ENCODE peak calls at places on chromosome 1, in ten cellular contexts. H is fibroblast of pulmonary artery, E is HFFc6, I is OCI-LY7, P is spleen, J is dorsolateral prefrontal cortex, R is H9, T is omental fat pad, B is IMR-90, M is GM10248. N is an unnamed sample.

GRCh38 chr1:19373206-19374126 is 61.3 kb downstream of the SLC66A1 start:
- DNase-seq in H (no peak), E (no peak), I (no peak), P (no peak), J (no peak), R (no peak), T (no peak), B (no peak), M (no peak), N (no peak)

GRCh38 chr1:180042994-180043622 is 88.5 kb downstream of the CEP350 start:
- DNase-seq in H (peak; percentile 66), E (peak; percentile 80), I (no peak), P (no peak), J (no peak), R (no peak), T (no peak), B (peak; percentile 88), M (no peak), N (no peak)

GRCh38 chr1:68211781-68212180 is 20.5 kb downstream of the WLS start:
- DNase-seq in H (no peak), E (no peak), I (no peak), P (no peak), J (no peak), R (no peak), T (no peak), B (no peak), M (no peak), N (no peak)

GRCh38 chr1:41664861-41665640 is 180.6 kb upstream of the EDN2 start:
- DNase-seq in H (peak; percentile 85), E (peak; percentile 70), I (no peak), P (no peak), J (no peak), R (peak; percentile 36), T (no peak), B (peak; percentile 81), M (no peak), N (no peak)

GRCh38 chr1:30668026-30668425 is 55.4 kb downstream of the MATN1 start:
- DNase-seq in H (peak; percentile 8), E (peak; percentile 19), I (peak; percentile 6), P (peak; percentile 24), J (peak; percentile 26), R (no peak), T (no peak), B (peak; percentile 3), M (no peak), N (no peak)

GRCh38 chr1:209229494-209230059 is 353.9 kb upstream of the CAMK1G start:
- DNase-seq in H (no peak), E (no peak), I (no peak), P (no peak), J (no peak), R (no peak), T (no peak), B (no peak), M (no peak), N (no peak)

GRCh38 chr1:203183828-203184227 is 2.7 kb downstream of the CHI3L1 start:
- DNase-seq in H (no peak), E (no peak), I (no peak), P (peak; percentile 44), J (no peak), R (no peak), T (no peak), B (no peak), M (no peak), N (no peak)

GRCh38 chr1:162412002-162412401 is at the start of gene SH2D1B:
- DNase-seq in H (no peak), E (no peak), I (no peak), P (no peak), J (no peak), R (no peak), T (no peak), B (no peak), M (no peak), N (no peak)

DNA sequence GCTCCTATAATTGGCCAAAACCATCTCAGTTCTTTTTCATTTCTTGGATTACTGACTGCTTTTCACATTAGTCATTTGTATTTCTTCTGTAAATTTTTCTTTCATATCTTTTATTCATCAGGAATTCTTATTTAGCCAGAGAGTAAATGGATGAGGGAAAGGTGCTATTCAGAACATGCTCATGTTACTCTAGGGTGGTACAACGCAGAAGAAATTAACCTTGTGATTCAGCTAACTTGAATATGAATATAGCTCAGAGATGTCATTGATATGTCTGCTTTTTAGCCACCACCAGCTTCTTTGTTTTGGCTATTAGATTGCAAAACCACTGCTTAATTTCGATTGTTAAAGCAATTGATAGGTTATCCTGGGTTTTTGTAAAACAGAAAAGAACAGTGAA is 32.2 kb downstream of the KDM1A start:
- DNase-seq in H (no peak), E (no peak), I (no peak), P (no peak), J (no peak), R (no peak), T (no peak), B (no peak), M (no peak), N (no peak)
- TF ChIP-seq CTCF in H (no peak), E (no peak), I (no peak), P (no peak), J (no peak), R (no peak), T (no peak), B (no peak), M (no peak), N (no peak)

DNA sequence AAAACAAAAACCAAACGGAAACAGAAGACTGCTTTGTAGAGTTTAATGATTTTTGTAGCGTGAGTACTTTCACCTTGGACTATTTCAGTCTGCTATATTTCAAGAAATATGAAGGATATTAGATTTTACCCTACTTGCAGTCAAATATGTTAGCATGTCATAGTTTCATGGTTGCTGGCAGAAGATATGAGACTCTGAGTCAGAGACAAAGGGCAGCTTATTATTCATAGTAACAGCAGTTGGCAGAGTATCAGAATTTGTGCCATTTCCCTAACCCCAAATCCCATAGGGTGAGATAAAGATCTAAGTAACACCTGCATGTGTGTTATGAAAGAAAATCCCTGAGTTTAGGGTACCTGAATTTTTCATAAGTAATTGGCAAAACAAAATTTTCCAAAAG is 729.1 kb upstream of the BRINP3 start:
- DNase-seq in H (peak; percentile 28), E (no peak), I (no peak), P (no peak), J (no peak), R (no peak), T (no peak), B (peak; percentile 5), M (no peak), N (no peak)
- TF ChIP-seq CTCF in H (no peak), E (no peak), I (no peak), P (no peak), J (no peak), R (no peak), T (no peak), B (no peak), M (no peak), N (no peak)

DNA sequence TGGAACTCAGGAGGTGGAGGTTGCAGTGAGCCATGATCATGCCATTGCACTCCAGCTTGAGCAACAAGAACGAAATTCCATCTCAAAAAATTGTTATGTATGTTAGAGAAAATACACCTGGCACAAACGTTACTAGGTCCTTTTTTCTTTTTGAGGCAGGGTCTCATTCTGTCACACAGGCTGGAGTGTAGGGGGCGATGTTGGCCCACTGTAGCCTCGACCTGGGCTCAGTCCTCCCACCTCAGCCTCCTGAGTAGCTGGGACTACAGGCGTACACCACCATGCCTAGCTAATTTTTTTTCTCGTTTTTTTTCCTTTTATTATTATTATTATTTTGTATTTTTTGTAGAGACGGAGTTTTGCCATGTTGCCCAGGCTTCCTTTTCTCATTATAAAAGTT is 4.4 kb downstream of the HAX1 start:
- DNase-seq in H (no peak), E (no peak), I (peak; percentile 17), P (no peak), J (no peak), R (peak; percentile 35), T (no peak), B (no peak), M (no peak), N (no peak)
- TF ChIP-seq CTCF in H (peak; percentile 33), E (peak; percentile 62), I (peak; percentile 60), P (no peak), J (no peak), R (peak; percentile 66), T (no peak), B (peak; percentile 3), M (peak; percentile 25), N (peak; percentile 20)

DNA sequence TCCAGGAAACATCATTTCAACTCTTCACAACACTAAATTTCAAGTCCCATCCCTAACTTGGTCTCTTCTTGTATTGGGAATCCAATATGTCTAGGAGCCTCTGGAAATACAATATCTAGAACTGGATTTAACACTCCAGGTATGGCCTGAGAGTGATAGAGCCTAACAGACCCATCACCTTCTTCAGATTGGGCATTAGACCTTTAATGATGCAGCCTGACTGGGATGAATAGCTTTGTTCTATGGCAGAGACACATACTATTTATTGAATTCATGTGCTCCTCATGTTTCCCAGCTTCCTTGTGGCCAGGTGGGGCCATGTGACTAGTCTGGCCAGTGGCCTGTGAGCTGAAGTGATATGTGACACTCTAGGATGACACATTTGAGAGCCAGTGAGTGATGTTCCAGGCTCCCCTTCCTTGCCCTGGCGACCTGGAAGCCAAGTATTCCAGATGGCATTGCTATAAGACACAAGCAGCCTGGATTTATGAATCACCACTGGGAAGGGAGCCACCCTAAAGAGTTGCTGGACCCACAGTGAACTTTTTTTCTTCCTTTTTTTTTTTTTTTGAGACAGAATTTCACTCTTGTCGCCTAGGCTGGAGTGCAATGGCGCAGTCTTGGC is 31.0 kb upstream of the POU3F1 start:
- DNase-seq in H (no peak), E (peak; percentile 3), I (no peak), P (no peak), J (no peak), R (no peak), T (no peak), B (no peak), M (no peak), N (no peak)
- TF ChIP-seq CTCF in H (no peak), E (no peak), I (no peak), P (no peak), J (no peak), R (no peak), T (no peak), B (no peak), M (no peak), N (no peak)

DNA sequence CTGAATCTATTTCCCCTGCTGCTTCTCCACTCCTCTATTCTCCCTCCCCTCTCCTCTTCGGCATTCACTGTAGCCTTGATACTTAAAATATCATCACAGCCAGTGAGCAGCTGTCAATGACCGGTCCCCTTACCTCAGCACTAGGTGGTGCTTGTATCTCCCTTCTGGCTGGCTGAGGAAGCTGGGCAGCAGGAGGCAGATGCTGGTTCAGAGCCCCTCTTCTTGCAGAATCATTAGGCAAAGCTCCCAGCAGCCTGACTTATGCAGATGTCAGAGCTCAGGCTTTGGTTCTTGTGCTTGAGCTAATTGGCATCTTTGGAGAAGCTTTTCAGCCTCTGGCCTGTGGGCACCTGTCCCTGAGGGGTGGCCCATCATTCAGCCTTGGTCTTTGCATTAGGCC is 31.9 kb upstream of the KCNA2 start:
- DNase-seq in H (no peak), E (no peak), I (peak; percentile 70), P (no peak), J (no peak), R (no peak), T (no peak), B (no peak), M (no peak), N (no peak)
- TF ChIP-seq CTCF in H (no peak), E (no peak), I (peak; percentile 42), P (no peak), J (no peak), R (peak; percentile 15), T (no peak), B (no peak), M (no peak), N (no peak)

N was measured in GM13976.